ENCODE peak calls at places on chromosomes 11 and 22, in nine cellular contexts. P is T1000; T is stimulated activated CD4-positive, alpha-beta T cell treated with anti-CD3 and anti-CD28 coated beads, TNF-alpha, amount 100 ng/mL, for 48 hours; C is spleen; A is NCI-H1694; L is HCT116; B is NCI-H2081; N is left kidney; G is activated CD4-positive, alpha-beta T cell treated with anti-CD3 and anti-CD28 coated beads for 4 hours. R is an unnamed sample.
A peak's percentile ranks its signal among the peaks of the same experiment; 100 is the strongest.

GRCh38 chr11:26045082-26045481 is 286.8 kb upstream of the ANO3 start:
- DNase-seq in T (no peak), G (no peak), B (no peak), N (no peak), A (no peak), P (no peak), L (no peak), C (no peak), R (no peak)

GRCh38 chr11:78860720-78861422 is 286.2 kb upstream of the NARS2 start:
- DNase-seq in T (no peak), C (no peak), A (no peak), G (no peak), N (peak; percentile 70), P (no peak), B (no peak), L (no peak), R (no peak)

GRCh38 chr11:9607511-9607899 is 34.0 kb downstream of the WEE1 start:
- DNase-seq in T (no peak), L (no peak), P (no peak), N (no peak), A (no peak), B (no peak), G (no peak), C (no peak), R (no peak)

GRCh38 chr22:29128891-29129643 is 56.2 kb downstream of the KREMEN1 start:
- DNase-seq in N (no peak), P (no peak), L (no peak), A (no peak), G (no peak), C (no peak), T (no peak), B (no peak), R (no peak)

GRCh38 chr11:61173456-61173855 is 12.2 kb upstream of the VPS37C start:
- DNase-seq in A (no peak), P (no peak), B (no peak), L (no peak), T (no peak), N (no peak), G (no peak), C (no peak), R (no peak)

GRCh38 chr22:38327805-38328204 is 10.6 kb upstream of the CSNK1E start:
- DNase-seq in N (no peak), B (no peak), G (no peak), A (no peak), P (peak; percentile 39), C (no peak), L (no peak), T (no peak), R (no peak)

GRCh38 chr11:44032304-44033085 is 15.3 kb upstream of the ACCSL start:
- DNase-seq in N (no peak), B (no peak), C (no peak), L (no peak), T (no peak), P (no peak), G (no peak), A (no peak), R (no peak)

GRCh38 chr11:110069158-110069737 is 23.9 kb upstream of the ZC3H12C start:
- DNase-seq in L (peak; percentile 3), B (peak; percentile 12), N (peak; percentile 50), C (no peak), A (no peak), P (peak; percentile 56), G (no peak), T (no peak), R (peak; percentile 60)

GRCh38 chr11:8403310-8403709 is 139.6 kb upstream of the LMO1 start:
- DNase-seq in B (no peak), L (no peak), N (peak; percentile 67), T (no peak), G (no peak), P (no peak), C (no peak), A (no peak), R (no peak)

GRCh38 chr11:19892387-19892786 is 179.8 kb downstream of the NAV2 start:
- DNase-seq in T (no peak), A (no peak), G (no peak), N (no peak), P (no peak), C (no peak), L (no peak), B (no peak), R (no peak)

GRCh38 chr11:36253238-36253637 is 36.0 kb downstream of the COMMD9 start:
- DNase-seq in B (no peak), G (no peak), C (no peak), N (peak; percentile 72), T (no peak), L (no peak), P (no peak), A (peak; percentile 96), R (no peak)

GRCh38 chr11:107741044-107741823 is 29.4 kb upstream of the SLN start:
- DNase-seq in T (no peak), G (no peak), P (no peak), A (no peak), L (peak; percentile 22), N (peak; percentile 36), B (no peak), C (peak; percentile 66), R (peak; percentile 43)

GRCh38 chr22:37499006-37499707 is 13.0 kb upstream of the MFNG start:
- DNase-seq in C (no peak), B (no peak), P (no peak), A (no peak), T (no peak), L (no peak), N (no peak), G (no peak), R (no peak)

GRCh38 chr11:843818-844692 is 1.4 kb downstream of the TSPAN4 start:
- DNase-seq in P (peak; percentile 84), T (no peak), G (no peak), N (peak; percentile 92), C (peak; percentile 94), L (no peak), A (no peak), B (no peak), R (no peak)

GRCh38 chr11:64744544-64745218 is 739 bp upstream of the RASGRP2 start:
- DNase-seq in T (no peak), L (no peak), G (no peak), N (peak; percentile 43), C (peak; percentile 92), A (no peak), P (no peak), B (no peak), R (no peak)

GRCh38 chr11:58513747-58514367 is 6.0 kb upstream of the OR5B21 start:
- DNase-seq in L (peak; percentile 64), B (peak; percentile 1), G (no peak), A (no peak), N (peak; percentile 67), P (peak; percentile 27), C (no peak), T (no peak), R (peak; percentile 42)

GRCh38 chr11:76371170-76371569 is 9.8 kb downstream of the THAP12 start:
- DNase-seq in G (peak; percentile 39), N (no peak), A (no peak), C (no peak), L (peak; percentile 28), T (peak; percentile 29), P (no peak), B (no peak), R (no peak)

GRCh38 chr11:86172894-86173293 is 71.7 kb upstream of the EED start:
- DNase-seq in A (no peak), P (peak; percentile 22), L (no peak), C (no peak), G (no peak), N (peak; percentile 58), T (no peak), B (no peak), R (no peak)

GRCh38 chr11:29263971-29264682 is 752.7 kb downstream of the KCNA4 start:
- DNase-seq in A (no peak), G (no peak), N (no peak), B (no peak), T (no peak), P (no peak), C (no peak), L (no peak), R (no peak)

GRCh38 chr11:11580831-11581492 is 40.8 kb downstream of the GALNT18 start:
- DNase-seq in P (no peak), C (no peak), B (peak; percentile 68), T (no peak), G (no peak), L (no peak), A (no peak), N (no peak), R (no peak)

GRCh38 chr11:76654310-76654851 is 16.2 kb downstream of the LRRC32 start:
- DNase-seq in G (no peak), T (no peak), A (no peak), B (no peak), P (no peak), L (no peak), N (peak; percentile 83), C (no peak), R (no peak)

GRCh38 chr11:120525285-120526085 is 13.9 kb downstream of the GRIK4 start:
- DNase-seq in C (peak; percentile 67), G (no peak), N (no peak), P (no peak), A (no peak), B (no peak), T (no peak), L (no peak), R (no peak)

GRCh38 chr11:99154277-99154676 is 133.5 kb downstream of the CNTN5 start:
- DNase-seq in G (no peak), C (no peak), L (no peak), P (no peak), A (peak; percentile 34), B (no peak), T (no peak), N (no peak), R (no peak)

GRCh38 chr11:2796508-2797180 is 88.9 kb downstream of the CDKN1C start:
- DNase-seq in C (no peak), T (no peak), P (no peak), B (no peak), L (no peak), A (no peak), G (no peak), N (no peak), R (no peak)

GRCh38 chr11:70192666-70193410 is 10.3 kb upstream of the FADD start:
- DNase-seq in C (no peak), G (no peak), L (no peak), B (no peak), A (no peak), P (no peak), N (no peak), T (no peak), R (no peak)

GRCh38 chr11:5624489-5625278 is at the start of gene TRIM34:
- DNase-seq in G (peak; percentile 63), A (no peak), P (no peak), T (peak; percentile 50), C (peak; percentile 82), N (peak; percentile 64), L (no peak), B (no peak), R (peak; percentile 84)

R was measured in HL-60.